ENCODE peak calls at places on chromosomes 1 and 21, in five cellular contexts. One of them, this sample, is unnamed.

GRCh38 chr1:207866471-207867135 is 44.3 kb downstream of the CD34 start:
- DNase-seq in GM13977: no peak
- DNase-seq in cardiac muscle cell: peak; percentile 59
- DNase-seq in osteocyte: no peak
- DNase-seq in GM23338: no peak
- DNase-seq in this sample: no peak

GRCh38 chr1:106880226-106880625 is 176.2 kb upstream of the PRMT6 start:
- DNase-seq in osteocyte: no peak
- DNase-seq in GM23338: no peak
- DNase-seq in GM13977: no peak
- DNase-seq in cardiac muscle cell: no peak
- DNase-seq in this sample: no peak

GRCh38 chr1:146036990-146037646 is 15.6 kb upstream of the HJV start:
- DNase-seq in GM13977: peak; percentile 35
- DNase-seq in osteocyte: peak; percentile 91
- DNase-seq in GM23338: peak; percentile 85
- DNase-seq in cardiac muscle cell: peak; percentile 90
- DNase-seq in this sample: peak; percentile 84

GRCh38 chr1:153572569-153573015 is 6.9 kb upstream of the S100A2 start:
- DNase-seq in GM13977: peak; percentile 76
- DNase-seq in GM23338: peak; percentile 76
- DNase-seq in cardiac muscle cell: peak; percentile 83
- DNase-seq in osteocyte: no peak
- DNase-seq in this sample: no peak

GRCh38 chr1:77825356-77825709 is 45.9 kb downstream of the MIGA1 start:
- DNase-seq in GM13977: peak; percentile 16
- DNase-seq in cardiac muscle cell: peak; percentile 92
- DNase-seq in osteocyte: no peak
- DNase-seq in GM23338: peak; percentile 70
- DNase-seq in this sample: no peak

GRCh38 chr1:233912909-233913308 is 8.4 kb downstream of the SLC35F3 start:
- DNase-seq in GM13977: no peak
- DNase-seq in osteocyte: no peak
- DNase-seq in GM23338: no peak
- DNase-seq in cardiac muscle cell: no peak
- DNase-seq in this sample: no peak

GRCh38 chr1:115332813-115333608 is 5.0 kb downstream of the NGF start:
- DNase-seq in cardiac muscle cell: peak; percentile 87
- DNase-seq in GM23338: peak; percentile 38
- DNase-seq in osteocyte: no peak
- DNase-seq in GM13977: no peak
- DNase-seq in this sample: no peak

GRCh38 chr21:41321211-41321907 is 4.8 kb downstream of the FAM3B start:
- DNase-seq in cardiac muscle cell: no peak
- DNase-seq in osteocyte: no peak
- DNase-seq in GM23338: no peak
- DNase-seq in GM13977: no peak
- DNase-seq in this sample: no peak

GRCh38 chr1:97252076-97252475 is 530.5 kb downstream of the PTBP2 start:
- DNase-seq in GM13977: no peak
- DNase-seq in cardiac muscle cell: peak; percentile 92
- DNase-seq in GM23338: no peak
- DNase-seq in osteocyte: no peak
- DNase-seq in this sample: no peak

GRCh38 chr21:16196521-16197208 is 466.9 kb downstream of the USP25 start:
- DNase-seq in GM23338: no peak
- DNase-seq in osteocyte: no peak
- DNase-seq in cardiac muscle cell: peak; percentile 46
- DNase-seq in GM13977: no peak
- DNase-seq in this sample: no peak

GRCh38 chr1:2229921-2230700 is 2.0 kb downstream of the SKI start:
- DNase-seq in cardiac muscle cell: peak; percentile 59
- DNase-seq in osteocyte: peak; percentile 83
- DNase-seq in GM23338: peak; percentile 50
- DNase-seq in GM13977: no peak
- DNase-seq in this sample: peak; percentile 68

GRCh38 chr1:84957956-84958355 is 39.0 kb downstream of the MCOLN2 start:
- DNase-seq in GM13977: no peak
- DNase-seq in GM23338: no peak
- DNase-seq in cardiac muscle cell: peak; percentile 46
- DNase-seq in osteocyte: no peak
- DNase-seq in this sample: no peak

GRCh38 chr1:234862360-234862943 is 252.5 kb upstream of the IRF2BP2 start:
- DNase-seq in osteocyte: no peak
- DNase-seq in GM13977: no peak
- DNase-seq in GM23338: no peak
- DNase-seq in cardiac muscle cell: no peak
- DNase-seq in this sample: no peak

GRCh38 chr1:37493336-37494098 is 19.1 kb downstream of the ZC3H12A start:
- DNase-seq in GM23338: no peak
- DNase-seq in cardiac muscle cell: no peak
- DNase-seq in GM13977: no peak
- DNase-seq in osteocyte: peak; percentile 21
- DNase-seq in this sample: no peak

GRCh38 chr1:162847839-162848453 is 13.0 kb downstream of the CCDC190 start:
- DNase-seq in GM23338: peak; percentile 85
- DNase-seq in osteocyte: peak; percentile 89
- DNase-seq in GM13977: peak; percentile 67
- DNase-seq in cardiac muscle cell: peak; percentile 88
- DNase-seq in this sample: peak; percentile 79

GRCh38 chr1:33848205-33848604 is 15.7 kb upstream of the HMGB4 start:
- DNase-seq in GM13977: no peak
- DNase-seq in GM23338: peak; percentile 13
- DNase-seq in cardiac muscle cell: no peak
- DNase-seq in osteocyte: no peak
- DNase-seq in this sample: no peak

GRCh38 chr1:103220503-103221095 is 112.3 kb upstream of the COL11A1 start:
- DNase-seq in GM13977: no peak
- DNase-seq in cardiac muscle cell: peak; percentile 1
- DNase-seq in GM23338: no peak
- DNase-seq in osteocyte: no peak
- DNase-seq in this sample: no peak

GRCh38 chr1:20574686-20575543 is 14.0 kb upstream of the CDA start:
- DNase-seq in cardiac muscle cell: peak; percentile 87
- DNase-seq in GM13977: peak; percentile 86
- DNase-seq in GM23338: peak; percentile 95
- DNase-seq in osteocyte: peak; percentile 91
- DNase-seq in this sample: peak; percentile 81

GRCh38 chr1:44603718-44604117 is 70.6 kb downstream of the TMEM53 start:
- DNase-seq in GM23338: no peak
- DNase-seq in cardiac muscle cell: no peak
- DNase-seq in osteocyte: no peak
- DNase-seq in GM13977: no peak
- DNase-seq in this sample: no peak

GRCh38 chr1:109116286-109116685 is 2.4 kb downstream of the ELAPOR1 start:
- DNase-seq in osteocyte: no peak
- DNase-seq in GM23338: no peak
- DNase-seq in cardiac muscle cell: no peak
- DNase-seq in GM13977: no peak
- DNase-seq in this sample: no peak

GRCh38 chr1:76807543-76808260 is 59.6 kb upstream of the ST6GALNAC5 start:
- DNase-seq in GM23338: no peak
- DNase-seq in cardiac muscle cell: no peak
- DNase-seq in osteocyte: no peak
- DNase-seq in GM13977: no peak
- DNase-seq in this sample: no peak

GRCh38 chr1:172325562-172325961 is 94.9 kb upstream of the C1orf105 start:
- DNase-seq in cardiac muscle cell: peak; percentile 51
- DNase-seq in osteocyte: no peak
- DNase-seq in GM13977: no peak
- DNase-seq in GM23338: no peak
- DNase-seq in this sample: no peak

DNA sequence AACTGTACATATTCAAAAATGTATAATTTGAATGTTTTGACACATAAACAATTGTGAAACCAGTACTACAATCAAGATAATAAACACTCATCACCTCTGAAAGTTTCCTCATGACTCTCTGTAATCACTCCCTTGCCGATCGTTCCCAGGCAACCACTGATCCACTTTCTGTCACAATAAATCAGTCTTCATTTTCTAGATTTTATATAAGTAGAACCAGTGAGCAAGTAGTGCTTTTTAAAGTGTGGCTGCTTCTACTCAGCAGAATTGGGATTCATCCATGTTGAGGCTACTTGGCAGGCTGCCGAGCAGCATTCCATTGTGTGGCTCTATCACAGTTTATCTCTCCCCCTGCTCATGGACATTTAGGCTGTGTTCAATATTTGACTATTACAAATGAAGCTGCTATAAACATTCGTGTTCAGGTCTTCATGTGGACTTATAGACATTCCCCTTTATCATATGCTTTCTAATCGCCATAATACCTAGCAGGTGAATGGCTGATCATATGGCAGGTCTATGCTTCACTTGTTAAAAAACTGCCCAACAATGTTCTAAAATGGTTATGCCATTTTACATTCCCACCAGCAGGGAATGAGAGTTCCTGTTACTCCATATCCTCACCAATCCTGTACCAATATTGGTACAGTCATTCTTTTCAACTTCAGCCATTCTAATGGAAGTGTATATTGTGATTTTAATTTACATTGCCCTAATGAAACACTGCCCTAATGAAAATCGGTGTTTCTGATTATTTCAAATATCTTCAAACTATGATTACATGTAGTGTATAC is 20.5 kb downstream of the TEX38 start:
- DNase-seq in osteocyte: no peak
- DNase-seq in GM23338: no peak
- DNase-seq in cardiac muscle cell: peak; percentile 48
- DNase-seq in GM13977: no peak
- DNase-seq in this sample: no peak
- TF ChIP-seq CTCF in osteocyte: no peak
- TF ChIP-seq CTCF in GM23338: no peak
- TF ChIP-seq CTCF in cardiac muscle cell: peak; percentile 34
- TF ChIP-seq CTCF in GM13977: no peak
- TF ChIP-seq CTCF in this sample: peak; percentile 51

DNA sequence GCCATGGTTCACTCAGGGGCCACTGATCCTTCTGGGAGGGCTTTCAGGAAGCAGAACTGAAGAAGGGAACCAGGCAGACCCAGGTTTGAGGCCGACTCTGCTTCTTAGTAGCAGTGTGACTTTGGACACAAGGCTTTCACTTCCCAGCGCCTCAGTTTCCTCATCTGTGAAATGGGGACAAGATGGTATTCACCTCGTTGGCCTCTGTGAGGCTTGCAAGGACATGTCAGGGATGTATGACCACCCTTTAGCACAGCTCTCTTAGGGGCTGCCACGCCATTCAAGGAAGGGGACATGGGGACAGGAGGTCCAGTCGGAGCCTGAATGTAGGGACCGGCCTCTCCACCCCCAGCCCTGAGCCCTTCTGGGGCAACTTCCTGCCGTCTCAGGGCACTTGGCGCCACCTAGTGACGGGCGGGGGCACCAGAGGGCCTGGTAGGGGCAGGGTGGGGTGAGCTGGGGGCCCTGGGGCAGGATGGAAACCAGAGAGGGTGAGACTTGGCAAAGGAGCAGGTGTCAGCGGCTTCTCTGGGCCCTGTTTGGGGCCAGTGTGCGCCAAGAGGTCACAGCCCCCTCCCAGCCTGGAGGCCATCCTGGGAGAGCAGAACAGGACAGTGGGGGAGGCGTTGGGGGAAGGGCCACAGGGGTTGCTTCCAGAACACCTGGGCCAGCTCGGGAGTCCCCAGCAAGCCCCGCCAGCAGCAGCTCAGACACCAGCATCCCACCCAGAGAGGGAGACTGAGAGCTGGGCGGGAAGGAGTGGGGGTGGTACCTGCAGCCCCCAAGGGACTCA is 102.6 kb upstream of the TARDBP start:
- DNase-seq in cardiac muscle cell: peak; percentile 22
- DNase-seq in GM23338: peak; percentile 83
- DNase-seq in osteocyte: no peak
- DNase-seq in GM13977: peak; percentile 83
- DNase-seq in this sample: no peak
- TF ChIP-seq CTCF in cardiac muscle cell: peak; percentile 27
- TF ChIP-seq CTCF in GM23338: peak; percentile 87
- TF ChIP-seq CTCF in osteocyte: peak; percentile 57
- TF ChIP-seq CTCF in GM13977: peak; percentile 72
- TF ChIP-seq CTCF in this sample: peak; percentile 69

GRCh38 chr1:40310983-40311642 is 6.0 kb downstream of the COL9A2 start:
- DNase-seq in cardiac muscle cell: no peak
- DNase-seq in GM23338: peak; percentile 70
- DNase-seq in GM13977: no peak
- DNase-seq in osteocyte: no peak
- DNase-seq in this sample: no peak
- TF ChIP-seq CTCF in cardiac muscle cell: peak; percentile 2
- TF ChIP-seq CTCF in GM23338: peak; percentile 48
- TF ChIP-seq CTCF in GM13977: no peak
- TF ChIP-seq CTCF in osteocyte: no peak
- TF ChIP-seq CTCF in this sample: no peak

GRCh38 chr1:18400347-18401102 is 80.2 kb upstream of the KLHDC7A start:
- DNase-seq in GM23338: no peak
- DNase-seq in GM13977: no peak
- DNase-seq in osteocyte: no peak
- DNase-seq in cardiac muscle cell: no peak
- DNase-seq in this sample: no peak

GRCh38 chr1:18396247-18396646 is 84.5 kb upstream of the KLHDC7A start:
- DNase-seq in GM23338: no peak
- DNase-seq in cardiac muscle cell: no peak
- DNase-seq in osteocyte: no peak
- DNase-seq in GM13977: no peak
- DNase-seq in this sample: no peak

GRCh38 chr1:18401921-18402320 is 78.8 kb upstream of the KLHDC7A start:
- DNase-seq in GM13977: no peak
- DNase-seq in osteocyte: no peak
- DNase-seq in GM23338: no peak
- DNase-seq in cardiac muscle cell: no peak
- DNase-seq in this sample: no peak

GRCh38 chr1:18397636-18398035 is 83.1 kb upstream of the KLHDC7A start:
- DNase-seq in osteocyte: no peak
- DNase-seq in GM23338: no peak
- DNase-seq in cardiac muscle cell: no peak
- DNase-seq in GM13977: no peak
- DNase-seq in this sample: no peak

GRCh38 chr1:18398791-18399551 is 81.8 kb upstream of the KLHDC7A start:
- DNase-seq in cardiac muscle cell: no peak
- DNase-seq in GM13977: no peak
- DNase-seq in osteocyte: no peak
- DNase-seq in GM23338: peak; percentile 66
- DNase-seq in this sample: no peak
- TF ChIP-seq CTCF in cardiac muscle cell: no peak
- TF ChIP-seq CTCF in GM13977: no peak
- TF ChIP-seq CTCF in osteocyte: no peak
- TF ChIP-seq CTCF in GM23338: peak; percentile 40
- TF ChIP-seq CTCF in this sample: peak; percentile 53

GRCh38 chr1:236064674-236065508 is at the start of gene NID1:
- DNase-seq in GM23338: peak; percentile 91
- DNase-seq in GM13977: peak; percentile 74
- DNase-seq in cardiac muscle cell: peak; percentile 89
- DNase-seq in osteocyte: peak; percentile 89
- DNase-seq in this sample: peak; percentile 80
- TF ChIP-seq CTCF in GM23338: peak; percentile 23
- TF ChIP-seq CTCF in GM13977: no peak
- TF ChIP-seq CTCF in cardiac muscle cell: peak; percentile 33
- TF ChIP-seq CTCF in osteocyte: peak; percentile 41
- TF ChIP-seq CTCF in this sample: peak; percentile 34

GRCh38 chr21:28963831-28964230 is 28.8 kb downstream of the LTN1 start:
- DNase-seq in GM13977: no peak
- DNase-seq in osteocyte: no peak
- DNase-seq in cardiac muscle cell: no peak
- DNase-seq in GM23338: no peak
- DNase-seq in this sample: no peak
- TF ChIP-seq CTCF in GM13977: no peak
- TF ChIP-seq CTCF in osteocyte: no peak
- TF ChIP-seq CTCF in cardiac muscle cell: no peak
- TF ChIP-seq CTCF in GM23338: no peak
- TF ChIP-seq CTCF in this sample: no peak